ENCODE peak calls at places on chromosomes 1 and 21, in eight cellular contexts. W, L, I, N, Y, Z, M and H are unnamed samples. For H3K4me1, the result is how much of the 10 kb centered on the place peaks cover.

GRCh38 chr1:67350783-67351182 is 43.1 kb downstream of the IL12RB2 start:
- DNase-seq in W (no peak), Y (no peak), Z (no peak), N (no peak), L (no peak), M (no peak), I (no peak), H (no peak)

GRCh38 chr1:13587256-13588030 is 3.8 kb downstream of the PDPN start:
- DNase-seq in M (no peak), W (no peak), Y (no peak), I (no peak), Z (no peak), L (no peak), N (no peak), H (no peak)

GRCh38 chr1:148373236-148373935 is 109.7 kb downstream of the PPIAL4G start:
- DNase-seq in Y (no peak), I (no peak), N (no peak), M (no peak), W (no peak), L (no peak), Z (no peak), H (no peak)

GRCh38 chr1:60102691-60103090 is 29.1 kb upstream of the C1orf87 start:
- DNase-seq in I (no peak), W (no peak), Y (no peak), N (no peak), Z (no peak), M (no peak), L (no peak), H (no peak)

GRCh38 chr1:212291505-212292134 is 6.4 kb downstream of the PPP2R5A start:
- DNase-seq in M (no peak), L (peak), W (peak), N (no peak), Z (no peak), Y (no peak), I (no peak), H (no peak)

GRCh38 chr1:46522184-46522968 is 29.1 kb downstream of the KNCN start:
- DNase-seq in I (peak), W (peak), Y (peak), Z (peak), L (no peak), N (peak), M (peak), H (peak)

GRCh38 chr1:195105281-195105680 is 1503.0 kb downstream of the KCNT2 start:
- DNase-seq in L (no peak), I (no peak), W (no peak), Z (no peak), M (no peak), N (no peak), Y (no peak), H (no peak)

GRCh38 chr1:246483204-246483933 is 23.7 kb downstream of the SMYD3 start:
- DNase-seq in W (no peak), L (no peak), N (no peak), Y (no peak), I (no peak), Z (no peak), M (no peak), H (no peak)

GRCh38 chr1:1527092-1527816 is 13.2 kb downstream of the TMEM240 start:
- DNase-seq in Y (no peak), Z (no peak), W (no peak), I (no peak), L (no peak), M (no peak), N (no peak), H (no peak)

GRCh38 chr21:33543505-33544129 is 779 bp downstream of the SON start:
- DNase-seq in N (peak), Z (peak), M (peak), L (no peak), I (no peak), W (no peak), Y (no peak), H (peak)

GRCh38 chr1:42765832-42766722 is 751 bp downstream of the P3H1 start:
- DNase-seq in N (peak), Y (peak), W (peak), Z (no peak), I (peak), L (peak), M (peak), H (no peak)

GRCh38 chr1:47389735-47390134 is 26.4 kb upstream of the FOXE3 start:
- DNase-seq in Y (no peak), M (no peak), N (no peak), I (no peak), L (no peak), Z (no peak), W (no peak), H (no peak)

GRCh38 chr1:29531596-29531995 is 295.3 kb downstream of the PTPRU start:
- DNase-seq in Y (no peak), N (no peak), M (no peak), Z (no peak), I (no peak), W (no peak), L (no peak), H (no peak)

GRCh38 chr1:197441990-197442389 is 173.9 kb downstream of the CRB1 start:
- DNase-seq in L (no peak), I (no peak), N (no peak), M (no peak), W (peak), Y (peak), Z (no peak), H (no peak)

GRCh38 chr21:15415541-15416261 is 314.1 kb upstream of the USP25 start:
- DNase-seq in L (no peak), I (no peak), M (no peak), N (no peak), W (no peak), Y (peak), Z (no peak), H (no peak)

GRCh38 chr1:41672641-41673313 is 188.3 kb upstream of the EDN2 start:
- DNase-seq in I (no peak), Y (no peak), L (no peak), W (no peak), N (no peak), Z (peak), M (no peak), H (no peak)

GRCh38 chr1:217019475-217019874 is 296.2 kb upstream of the ESRRG start:
- DNase-seq in Y (no peak), Z (no peak), M (no peak), I (no peak), L (no peak), N (no peak), W (no peak), H (no peak)

GRCh38 chr1:4087530-4088420 is 187.7 kb upstream of the C1orf174 start:
- DNase-seq in N (no peak), W (no peak), M (no peak), I (no peak), Y (no peak), Z (peak), L (no peak), H (no peak)

GRCh38 chr21:25220169-25220568 is 387.1 kb downstream of the MRPL39 start:
- DNase-seq in M (no peak), W (no peak), Z (no peak), L (no peak), Y (no peak), I (no peak), N (no peak), H (no peak)

GRCh38 chr1:11691302-11691914 is at the start of gene DRAXIN:
- DNase-seq in W (no peak), Y (no peak), L (no peak), N (no peak), M (no peak), I (peak), Z (no peak), H (no peak)

GRCh38 chr1:35334485-35334884 is 66.0 kb downstream of the ZMYM4 start:
- DNase-seq in Y (no peak), Z (no peak), N (no peak), L (no peak), W (no peak), I (no peak), M (no peak), H (no peak)

GRCh38 chr1:166676981-166677380 is 162.3 kb upstream of the POGK start:
- DNase-seq in Y (no peak), N (no peak), W (no peak), L (no peak), Z (no peak), I (no peak), M (no peak), H (no peak)

GRCh38 chr1:162823231-162823630 is 32.7 kb downstream of the HSD17B7 start:
- DNase-seq in L (no peak), I (no peak), M (no peak), Y (no peak), N (no peak), Z (no peak), W (no peak), H (no peak)

GRCh38 chr1:230735447-230735846 is 11.7 kb upstream of the CAPN9 start:
- DNase-seq in Z (no peak), M (peak), L (peak), Y (no peak), I (no peak), N (no peak), W (no peak), H (no peak)

GRCh38 chr1:38029081-38029681 is 16.6 kb downstream of the UTP11 start:
- DNase-seq in N (peak), M (peak), Z (no peak), I (peak), L (no peak), Y (no peak), W (no peak), H (no peak)

GRCh38 chr21:27572681-27573080 is 605.8 kb upstream of the ADAMTS5 start:
- DNase-seq in L (no peak), Y (no peak), M (no peak), N (no peak), W (no peak), I (no peak), Z (no peak), H (no peak)

GRCh38 chr1:209485167-209485566 is 98.3 kb upstream of the CAMK1G start:
- DNase-seq in L (no peak), N (peak), Z (no peak), W (peak), I (no peak), M (peak), Y (no peak), H (no peak)

GRCh38 chr21:36099000-36099399 is 29.2 kb downstream of the CBR1 start:
- DNase-seq in I (no peak), M (no peak), Z (no peak), Y (no peak), W (no peak), L (no peak), N (no peak), H (no peak)

GRCh38 chr21:36097427-36098230 is 27.8 kb downstream of the CBR1 start:
- DNase-seq in M (no peak), N (no peak), L (no peak), Z (no peak), Y (no peak), I (no peak), W (no peak), H (no peak)

GRCh38 chr21:36093512-36093911 is 23.7 kb downstream of the CBR1 start:
- DNase-seq in I (no peak), L (no peak), Z (no peak), N (no peak), Y (no peak), W (no peak), M (no peak), H (no peak)

GRCh38 chr21:36092676-36093075 is 22.9 kb downstream of the CBR1 start:
- DNase-seq in Z (no peak), M (no peak), W (no peak), N (no peak), L (no peak), Y (no peak), I (no peak), H (no peak)

GRCh38 chr21:36096398-36097290 is 26.8 kb downstream of the CBR1 start:
- DNase-seq in L (no peak), N (no peak), Z (no peak), I (no peak), Y (no peak), W (no peak), M (no peak), H (no peak)
- H3K4me3 ChIP-seq in L (no peak), N (no peak), Z (no peak), I (no peak), Y (no peak), W (no peak), M (no peak), H (no peak)

GRCh38 chr1:234611799-234612351 is 1.9 kb upstream of the IRF2BP2 start:
- DNase-seq in I (no peak), Y (peak), W (peak), Z (peak), N (peak), M (peak), L (no peak), H (no peak)

GRCh38 chr1:234613992-234614584 is 4.1 kb upstream of the IRF2BP2 start:
- DNase-seq in I (no peak), W (no peak), Z (no peak), N (no peak), Y (no peak), M (no peak), L (no peak), H (no peak)

GRCh38 chr1:234613128-234613875 is 3.3 kb upstream of the IRF2BP2 start:
- DNase-seq in M (no peak), W (peak), Z (no peak), N (no peak), L (no peak), Y (no peak), I (no peak), H (no peak)

GRCh38 chr1:234611153-234611798 is 1.3 kb upstream of the IRF2BP2 start:
- DNase-seq in L (peak), N (no peak), Y (peak), I (no peak), Z (no peak), W (peak), M (no peak), H (no peak)

DNA sequence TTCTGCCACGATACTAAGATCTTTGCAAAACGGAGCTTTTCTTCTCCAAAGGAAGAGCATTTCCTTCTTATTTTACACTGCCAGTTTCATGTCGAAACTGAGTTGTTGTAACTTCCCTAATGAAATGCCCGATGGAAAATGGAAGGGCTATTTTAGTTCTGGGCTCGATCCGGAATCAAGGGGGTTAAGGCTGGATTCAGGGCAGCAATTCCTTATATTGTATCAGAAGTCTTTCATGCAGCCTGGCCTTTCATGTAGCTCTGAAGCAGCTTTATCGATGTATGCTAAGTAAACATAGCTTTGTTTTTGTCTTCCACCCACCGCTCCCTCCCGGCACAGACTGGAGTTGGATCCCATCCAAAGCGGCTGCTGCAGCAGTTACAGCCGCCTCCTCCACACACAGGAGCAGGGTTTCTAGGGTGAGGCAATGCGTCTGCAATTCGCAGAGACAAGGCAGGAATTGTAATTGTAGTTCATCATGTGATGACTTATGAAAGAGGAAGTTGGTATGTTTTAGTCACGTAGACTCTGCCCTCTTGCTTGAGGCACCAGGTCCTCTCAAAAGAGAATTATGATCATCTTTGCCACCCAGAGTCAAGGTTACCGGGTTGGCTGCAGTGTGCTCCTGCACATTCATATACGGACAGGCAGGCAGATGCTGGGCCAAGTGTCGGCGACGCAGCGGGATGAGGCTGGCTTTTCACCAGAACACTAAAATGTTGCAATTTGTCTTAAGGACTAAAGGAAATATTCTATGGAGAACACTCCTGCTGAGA is 2.6 kb upstream of the IRF2BP2 start:
- DNase-seq in Z (peak), I (no peak), W (peak), L (peak), M (peak), Y (peak), N (peak), H (peak)
- TF ChIP-seq POLR2A in Z (no peak), I (no peak), W (peak), L (no peak), M (no peak), Y (peak), N (peak), H (no peak)

DNA sequence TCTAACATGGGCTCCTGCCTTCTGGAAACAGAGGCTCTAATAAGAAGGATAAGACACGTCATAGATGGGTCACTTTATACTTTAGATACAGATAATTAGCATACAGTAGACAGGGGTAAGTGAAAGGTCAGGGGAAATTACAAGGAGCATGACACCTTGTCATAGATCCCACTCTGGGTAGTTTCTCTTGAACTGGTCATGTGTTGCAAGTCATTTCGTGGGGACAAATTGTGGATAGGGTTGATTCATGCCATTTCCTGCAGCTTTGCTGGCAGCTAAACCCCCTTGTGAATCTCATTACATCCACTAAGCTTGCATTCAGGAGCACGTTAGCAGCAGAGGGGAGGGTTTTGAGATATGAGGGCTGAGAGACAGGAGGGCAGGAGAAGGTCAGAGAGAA is 205.7 kb upstream of the USP24 start:
- DNase-seq in Z (no peak), L (no peak), W (no peak), M (no peak), Y (no peak), I (no peak), N (no peak), H (no peak)
- H3K4me1 ChIP-seq in Z (under half), L (under half), W (under half), M (under half), Y (under half), I (under half), N (under half), H (under half)

DNA sequence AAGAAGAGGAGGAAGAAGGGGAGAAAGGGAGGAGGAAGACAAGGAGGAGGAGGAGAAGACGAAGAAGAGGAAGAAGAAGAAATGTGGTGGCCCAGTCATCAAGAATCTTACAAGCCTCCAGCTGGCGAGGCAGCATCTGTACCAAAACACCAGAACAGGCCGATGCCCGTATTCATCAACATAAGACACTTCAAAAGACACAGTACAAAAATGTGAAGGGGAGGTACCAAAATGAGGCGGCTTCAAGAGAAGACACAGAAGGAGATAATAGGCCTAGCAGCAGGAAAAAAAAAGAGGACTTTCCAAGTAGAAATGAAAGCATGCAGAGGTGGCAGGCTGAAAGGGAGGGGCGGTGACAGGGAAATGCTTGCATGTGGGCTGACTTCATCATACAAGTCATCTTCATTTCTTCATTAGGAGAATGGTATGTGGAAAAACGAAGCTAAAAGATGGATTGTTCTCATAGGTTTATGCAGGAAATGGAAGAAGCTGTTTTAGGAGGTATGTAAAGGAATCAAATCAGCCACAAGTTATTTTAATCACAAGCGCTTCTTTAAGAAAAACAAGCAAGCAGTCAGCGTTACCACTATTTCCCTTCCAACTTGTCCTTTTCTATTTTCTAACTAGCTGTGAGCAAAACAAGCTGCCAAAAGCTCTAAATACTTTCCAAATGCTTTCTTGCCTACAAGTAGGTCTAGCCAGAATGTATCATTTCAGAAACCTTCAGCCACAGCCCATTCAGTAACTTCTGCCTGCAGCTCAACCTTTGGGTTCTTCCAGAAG is 192.3 kb downstream of the SLC45A1 start:
- DNase-seq in W (no peak), I (no peak), L (no peak), M (no peak), Y (peak), N (peak), Z (no peak), H (no peak)
- H3K4me3 ChIP-seq in W (no peak), I (no peak), L (no peak), M (no peak), Y (no peak), N (peak), Z (no peak), H (no peak)

GRCh38 chr1:76135835-76136234 is 61.3 kb downstream of the ST6GALNAC3 start:
- DNase-seq in N (no peak), M (no peak), I (no peak), L (no peak), Z (no peak), W (no peak), Y (no peak), H (no peak)

GRCh38 chr1:76137746-76138145 is 63.2 kb downstream of the ST6GALNAC3 start:
- DNase-seq in M (no peak), L (no peak), W (no peak), Y (no peak), I (no peak), Z (no peak), N (no peak), H (no peak)

GRCh38 chr1:76140227-76140626 is 65.7 kb downstream of the ST6GALNAC3 start:
- DNase-seq in N (no peak), M (no peak), L (no peak), Y (no peak), I (peak), W (no peak), Z (no peak), H (no peak)

GRCh38 chr1:76136894-76137293 is 62.3 kb downstream of the ST6GALNAC3 start:
- DNase-seq in Z (no peak), N (no peak), Y (no peak), I (no peak), M (no peak), W (no peak), L (no peak), H (no peak)

DNA sequence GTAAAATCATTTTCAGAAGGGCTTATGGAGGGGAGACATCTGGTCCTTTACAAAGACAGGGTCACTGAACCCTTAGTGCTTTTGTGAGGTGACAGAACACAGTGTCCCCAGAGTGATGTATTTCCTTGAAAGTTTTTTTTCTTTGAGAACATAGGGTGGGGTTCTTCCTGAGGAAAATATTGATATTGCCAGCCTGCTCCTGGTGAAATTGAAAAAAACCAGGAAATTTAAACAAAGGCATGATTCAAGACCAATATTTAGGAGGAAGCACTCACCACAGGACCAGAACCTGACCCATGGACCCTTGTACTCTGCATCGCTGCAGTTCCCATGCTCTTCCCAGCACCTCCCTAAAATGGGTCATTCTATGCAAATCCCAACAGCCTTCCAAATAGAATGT is 63.7 kb downstream of the ST6GALNAC3 start:
- DNase-seq in W (no peak), L (no peak), I (no peak), Z (no peak), M (no peak), Y (no peak), N (no peak), H (no peak)
- TF ChIP-seq POLR2A in W (no peak), L (no peak), I (no peak), Z (no peak), M (no peak), Y (no peak), N (no peak), H (no peak)